ENCODE peak calls at places on chromosomes 16 and 17, in five cellular contexts. E is adrenal gland, Y is aorta, G is fibroblast of mammary gland, X is Peyer's patch. B is an unnamed sample.

GRCh38 chr17:78268960-78269892 is 37.8 kb downstream of the TMEM235 start:
- DNase-seq in X (peak), Y (no peak), E (no peak), G (no peak), B (peak)

GRCh38 chr17:41664172-41664457 is 24.6 kb upstream of the EIF1 start:
- DNase-seq in G (no peak), Y (no peak), E (no peak), X (no peak), B (no peak)

GRCh38 chr16:70745536-70746025 is 55.4 kb downstream of the VAC14 start:
- DNase-seq in X (no peak), G (no peak), Y (no peak), E (no peak), B (no peak)

GRCh38 chr17:75896360-75897075 is at the start of gene TRIM65:
- DNase-seq in X (peak), E (peak), G (peak), Y (peak), B (peak)

GRCh38 chr17:81129711-81130367 is 35.5 kb upstream of the PVALEF start:
- DNase-seq in Y (no peak), X (no peak), E (no peak), G (no peak), B (no peak)

GRCh38 chr16:81029930-81030604 is 5.6 kb upstream of the ATMIN start:
- DNase-seq in X (no peak), E (no peak), Y (no peak), G (no peak), B (no peak)

GRCh38 chr17:42723636-42724035 is 21.2 kb downstream of the EZH1 start:
- DNase-seq in G (no peak), Y (no peak), E (no peak), X (no peak), B (no peak)

GRCh38 chr17:79835953-79836951 is 3.0 kb downstream of the CBX4 start:
- DNase-seq in E (peak), X (peak), Y (no peak), G (no peak), B (no peak)

GRCh38 chr16:16015849-16016248 is 66.4 kb downstream of the ABCC1 start:
- DNase-seq in Y (no peak), X (no peak), E (no peak), G (no peak), B (no peak)

GRCh38 chr17:39755550-39756375 is 18.0 kb downstream of the GRB7 start:
- DNase-seq in X (no peak), Y (no peak), E (peak), G (peak), B (peak)

GRCh38 chr16:63617047-63617989 is 1504.5 kb downstream of the CDH11 start:
- DNase-seq in Y (no peak), E (no peak), X (peak), G (no peak), B (no peak)

GRCh38 chr17:15509095-15509494 is 41.7 kb upstream of the CDRT4 start:
- DNase-seq in X (no peak), G (no peak), E (no peak), Y (no peak), B (no peak)

GRCh38 chr16:22874394-22874793 is 60.4 kb downstream of the HS3ST2 start:
- DNase-seq in E (no peak), X (no peak), Y (no peak), G (no peak), B (no peak)

GRCh38 chr17:17494499-17495447 is 1.4 kb downstream of the RASD1 start:
- DNase-seq in E (peak), Y (no peak), X (peak), G (peak), B (no peak)

GRCh38 chr16:82264781-82265180 is 94.8 kb upstream of the MPHOSPH6 start:
- DNase-seq in E (no peak), Y (no peak), G (no peak), X (no peak), B (no peak)
- H3K4me3 ChIP-seq in E (no peak), Y (no peak), G (no peak), X (no peak), B (no peak)

GRCh38 chr17:4562000-4562969 is 1.9 kb upstream of the GGT6 start:
- DNase-seq in Y (peak), X (peak), G (no peak), E (no peak), B (no peak)
- H3K4me3 ChIP-seq in Y (no peak), X (no peak), G (no peak), E (no peak), B (no peak)

DNA sequence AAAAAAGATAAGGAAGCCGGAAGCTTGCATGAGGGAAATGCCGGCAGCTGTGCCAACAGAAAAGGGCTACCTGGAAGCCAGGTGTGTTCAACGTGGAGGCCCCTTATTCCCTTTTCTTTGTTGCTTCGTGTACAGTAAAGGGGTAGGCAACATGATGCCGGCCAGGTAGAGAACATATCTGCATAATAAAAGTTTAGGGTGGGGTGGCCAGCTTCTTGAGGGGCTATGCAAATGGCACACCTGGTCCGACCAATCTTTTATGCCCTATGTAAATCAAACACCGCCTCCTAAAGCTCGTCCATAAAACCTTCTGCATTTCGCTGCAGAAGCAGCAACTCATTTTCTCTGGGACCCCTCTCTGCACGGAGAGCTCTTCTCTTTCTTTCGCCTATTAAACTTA is 911.6 kb downstream of the KCNJ2 start:
- DNase-seq in E (no peak), Y (no peak), G (no peak), X (no peak), B (no peak)
- H3K4me3 ChIP-seq in E (no peak), Y (no peak), G (no peak), X (no peak), B (no peak)

GRCh38 chr16:88651276-88651988 is 579 bp upstream of the CYBA start:
- DNase-seq in E (peak), Y (peak), X (no peak), G (no peak), B (peak)
- H3K4me3 ChIP-seq in E (no peak), Y (no peak), X (peak), G (peak), B (peak)

B was measured in CD8-positive, alpha-beta memory T cell.